ENCODE peak calls at places on chromosomes 6 and 20, in seven cellular contexts. A is bronchial epithelial cell, G is fibroblast of lung, K is left lung, B is heart right ventricle, S is heart left ventricle, J is AG10803. D is an unnamed sample.

GRCh38 chr20:5770240-5770986 is 20.2 kb downstream of the SHLD1 start:
- DNase-seq in A (no peak), G (no peak), K (no peak), B (no peak), S (no peak), J (peak), D (no peak)

GRCh38 chr6:19812512-19813119 is 24.6 kb upstream of the ID4 start:
- DNase-seq in A (peak), G (peak), K (no peak), B (no peak), S (no peak), J (peak), D (peak)

GRCh38 chr6:157952751-157953479 is 28.7 kb upstream of the SYNJ2 start:
- DNase-seq in A (peak), G (no peak), K (no peak), B (no peak), S (no peak), J (no peak), D (peak)

GRCh38 chr20:25286917-25287316 is 39.0 kb downstream of the PYGB start:
- DNase-seq in A (no peak), G (no peak), K (peak), B (no peak), S (peak), J (no peak), D (no peak)

GRCh38 chr6:7673063-7673536 is 52.8 kb upstream of the BMP6 start:
- DNase-seq in A (peak), G (peak), K (no peak), B (peak), S (peak), J (peak), D (peak)

GRCh38 chr6:15905488-15906392 is 223.1 kb upstream of the MYLIP start:
- DNase-seq in A (no peak), G (no peak), K (no peak), B (no peak), S (no peak), J (no peak), D (no peak)

GRCh38 chr6:77740380-77740779 is 87.5 kb downstream of the MEI4 start:
- DNase-seq in A (peak), G (peak), K (no peak), B (no peak), S (no peak), J (peak), D (peak)

GRCh38 chr6:116557863-116558262 is 4.3 kb downstream of the CALHM4 start:
- DNase-seq in A (peak), G (peak), K (no peak), B (peak), S (peak), J (peak), D (peak)

GRCh38 chr6:83252717-83253116 is 59.6 kb downstream of the RWDD2A start:
- DNase-seq in A (peak), G (peak), K (no peak), B (no peak), S (no peak), J (peak), D (peak)

GRCh38 chr6:28353356-28353755 is 3.6 kb downstream of the ZKSCAN3 start:
- DNase-seq in A (no peak), G (no peak), K (no peak), B (no peak), S (no peak), J (no peak), D (no peak)

GRCh38 chr6:138106665-138107077 is 548 bp downstream of the PERP start:
- DNase-seq in A (no peak), G (no peak), K (no peak), B (no peak), S (no peak), J (no peak), D (no peak)

GRCh38 chr20:62159835-62160234 is 16.3 kb downstream of the SS18L1 start:
- DNase-seq in A (peak), G (peak), K (peak), B (no peak), S (no peak), J (no peak), D (peak)

GRCh38 chr6:169248521-169248971 is 5.1 kb downstream of the THBS2 start:
- DNase-seq in A (no peak), G (no peak), K (peak), B (no peak), S (peak), J (no peak), D (no peak)

GRCh38 chr6:69339163-69339550 is 457.7 kb downstream of the LMBRD1 start:
- DNase-seq in A (no peak), G (no peak), K (no peak), B (no peak), S (no peak), J (no peak), D (no peak)

GRCh38 chr6:11785953-11786579 is 7.5 kb upstream of the ADTRP start:
- DNase-seq in A (no peak), G (no peak), K (no peak), B (no peak), S (no peak), J (no peak), D (no peak)

GRCh38 chr6:155026366-155027045 is 31.4 kb downstream of the TIAM2 start:
- DNase-seq in A (peak), G (peak), K (peak), B (no peak), S (no peak), J (peak), D (peak)

GRCh38 chr6:137370871-137371633 is 123.1 kb downstream of the OLIG3 start:
- DNase-seq in A (no peak), G (no peak), K (no peak), B (no peak), S (no peak), J (no peak), D (peak)

GRCh38 chr6:146871613-146872465 is 273.1 kb downstream of the ADGB start:
- DNase-seq in A (no peak), G (peak), K (no peak), B (no peak), S (no peak), J (peak), D (peak)

GRCh38 chr6:139628220-139628619 is 253.8 kb upstream of the CITED2 start:
- DNase-seq in A (no peak), G (no peak), K (no peak), B (no peak), S (no peak), J (no peak), D (no peak)

DNA sequence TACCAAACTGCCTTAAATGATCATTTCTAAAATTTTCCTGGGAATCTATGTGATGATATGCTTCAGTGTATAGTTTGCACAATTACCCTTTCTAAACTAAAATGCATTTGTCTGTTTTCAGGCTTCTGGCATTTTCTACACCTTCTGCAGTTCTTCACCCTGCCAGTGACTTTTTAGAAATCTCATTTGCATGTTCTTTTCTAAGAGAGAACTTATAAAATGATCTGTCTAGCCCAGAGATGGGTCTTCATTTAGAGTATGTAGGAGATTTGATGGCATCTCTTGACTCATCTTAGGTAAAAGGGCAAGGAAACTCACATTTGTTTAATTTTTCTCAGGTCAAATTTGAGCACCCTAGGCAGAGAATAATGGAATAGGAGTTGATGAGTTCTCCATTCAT is 17.8 kb downstream of the NCOA7 start:
- DNase-seq in A (no peak), G (no peak), K (no peak), B (no peak), S (no peak), J (no peak), D (no peak)
- TF ChIP-seq CTCF in A (no peak), G (no peak), K (no peak), B (no peak), S (no peak), J (no peak), D (no peak)

DNA sequence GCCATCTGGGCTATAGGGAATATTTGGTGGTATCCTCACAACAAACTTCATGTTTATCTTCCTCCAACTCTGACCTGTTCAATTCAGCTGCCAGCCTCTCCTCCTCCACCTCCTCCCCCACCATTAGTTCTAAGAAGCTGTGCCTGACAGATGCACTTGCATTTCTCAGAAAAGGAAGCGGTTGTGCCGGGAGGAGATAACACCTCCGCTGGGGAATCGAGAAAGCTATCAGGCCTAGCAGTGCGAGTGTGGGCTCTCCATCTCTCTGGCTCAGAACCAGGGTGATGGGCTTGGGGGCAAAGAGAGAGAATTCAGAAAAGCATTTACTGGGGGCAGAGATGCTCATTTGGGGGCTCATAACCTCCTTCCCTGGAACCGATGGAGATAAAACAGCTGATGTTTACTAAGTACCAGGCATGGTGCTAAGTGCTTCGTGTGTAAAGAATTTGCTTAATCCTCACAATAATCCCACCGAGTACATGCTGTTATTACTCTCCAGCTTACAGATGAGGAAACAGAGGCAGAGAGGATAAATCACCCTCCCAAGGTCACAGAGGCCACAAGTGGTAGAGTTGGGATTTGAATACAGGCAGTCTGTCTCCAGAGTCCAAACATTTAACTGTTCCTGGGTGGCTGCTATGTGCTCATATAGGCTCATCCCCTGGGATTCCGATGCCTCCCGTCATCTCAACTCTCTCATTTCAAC is 38.3 kb downstream of the COX4I2 start:
- DNase-seq in A (no peak), G (peak), K (no peak), B (peak), S (no peak), J (no peak), D (peak)
- H3K4me3 ChIP-seq in A (no peak), G (no peak), K (peak), B (no peak), S (no peak), J (no peak), D (no peak)

GRCh38 chr6:41707565-41708200 is 27.7 kb downstream of the TFEB start:
- DNase-seq in A (no peak), G (no peak), K (peak), B (no peak), S (no peak), J (no peak), D (no peak)
- TF ChIP-seq CTCF in A (no peak), G (no peak), K (no peak), B (no peak), S (no peak), J (no peak), D (no peak)

GRCh38 chr20:48325656-48326433 is 502.0 kb downstream of the PREX1 start:
- DNase-seq in A (no peak), G (no peak), K (no peak), B (no peak), S (no peak), J (no peak), D (no peak)

GRCh38 chr20:48326434-48326691 is 501.4 kb downstream of the PREX1 start:
- DNase-seq in A (no peak), G (no peak), K (no peak), B (no peak), S (no peak), J (no peak), D (no peak)

GRCh38 chr20:48329216-48329615 is 498.6 kb downstream of the PREX1 start:
- DNase-seq in A (no peak), G (no peak), K (no peak), B (no peak), S (no peak), J (no peak), D (no peak)

GRCh38 chr20:48324744-48325143 is 503.1 kb downstream of the PREX1 start:
- DNase-seq in A (no peak), G (no peak), K (no peak), B (no peak), S (no peak), J (no peak), D (no peak)

GRCh38 chr20:48326868-48327267 is 500.9 kb downstream of the PREX1 start:
- DNase-seq in A (no peak), G (no peak), K (no peak), B (peak), S (peak), J (no peak), D (no peak)
- H3K4me3 ChIP-seq in A (no peak), G (no peak), K (no peak), B (no peak), S (no peak), J (no peak), D (no peak)

GRCh38 chr6:133504761-133505160 is 263.6 kb downstream of the EYA4 start:
- DNase-seq in A (no peak), G (peak), K (no peak), B (no peak), S (no peak), J (no peak), D (no peak)
- TF ChIP-seq CTCF in A (no peak), G (no peak), K (no peak), B (no peak), S (no peak), J (no peak), D (no peak)